ENCODE peak calls at places on chromosomes 16 and 17, in four cellular contexts. Z is HCT116, H is H1, E is GM12878. K is an unnamed sample.

GRCh38 chr17:29091591-29092291 is 48.8 kb downstream of the PIPOX start:
- DNase-seq in Z (no peak), H (no peak), E (no peak), K (no peak)

GRCh38 chr17:80649672-80650338 is 105.2 kb downstream of the RPTOR start:
- DNase-seq in Z (peak; percentile 63), H (peak; percentile 38), E (no peak), K (no peak)

GRCh38 chr17:14461131-14461530 is 160.2 kb downstream of the HS3ST3B1 start:
- DNase-seq in Z (no peak), H (no peak), E (no peak), K (no peak)

GRCh38 chr17:17849863-17850373 is 13.1 kb upstream of the SREBF1 start:
- DNase-seq in Z (no peak), H (no peak), E (peak; percentile 32), K (no peak)

GRCh38 chr17:63479495-63480184 is 2.8 kb downstream of the ACE start:
- DNase-seq in Z (no peak), H (no peak), E (no peak), K (no peak)

GRCh38 chr16:27238016-27238587 is 30.5 kb downstream of the NSMCE1 start:
- DNase-seq in Z (no peak), H (no peak), E (no peak), K (no peak)

GRCh38 chr16:30941600-30942420 is 7.1 kb upstream of the ORAI3 start:
- DNase-seq in Z (peak; percentile 46), H (no peak), E (no peak), K (no peak)

GRCh38 chr17:49821916-49822315 is 26.0 kb downstream of the TAC4 start:
- DNase-seq in Z (no peak), H (no peak), E (no peak), K (no peak)

GRCh38 chr16:57003439-57004386 is 14.4 kb downstream of the NLRC5 start:
- DNase-seq in Z (no peak), H (no peak), E (no peak), K (no peak)

GRCh38 chr16:23597003-23597756 is 1.1 kb upstream of the NDUFAB1 start:
- DNase-seq in Z (peak; percentile 50), H (peak; percentile 33), E (no peak), K (no peak)

GRCh38 chr17:15909481-15909991 is 35.4 kb upstream of the ADORA2B start:
- DNase-seq in Z (no peak), H (no peak), E (no peak), K (no peak)

GRCh38 chr17:49486012-49486641 is 9.0 kb upstream of the NGFR start:
- DNase-seq in Z (no peak), H (peak; percentile 75), E (no peak), K (no peak)

GRCh38 chr17:802481-802880 is 20.3 kb downstream of the MRM3 start:
- DNase-seq in Z (no peak), H (no peak), E (no peak), K (no peak)

GRCh38 chr16:50209548-50210265 is 56.6 kb downstream of the TENT4B start:
- DNase-seq in Z (no peak), H (no peak), E (no peak), K (no peak)

GRCh38 chr17:79935197-79935844 is 96.1 kb upstream of the CBX4 start:
- DNase-seq in Z (no peak), H (no peak), E (no peak), K (no peak)

GRCh38 chr16:11157143-11157542 is 98.9 kb downstream of the SOCS1 start:
- DNase-seq in Z (no peak), H (no peak), E (no peak), K (no peak)

GRCh38 chr17:38454528-38454927 is 26.3 kb downstream of the ARHGAP23 start:
- DNase-seq in Z (peak; percentile 49), H (no peak), E (no peak), K (peak; percentile 25)

GRCh38 chr17:81833160-81833920 is at the start of gene MCRIP1:
- DNase-seq in Z (peak; percentile 91), H (peak; percentile 60), E (peak; percentile 72), K (no peak)

GRCh38 chr17:33055746-33056145 is 64.1 kb downstream of the SPACA3 start:
- DNase-seq in Z (no peak), H (no peak), E (no peak), K (no peak)

GRCh38 chr17:33055171-33055611 is 63.5 kb downstream of the SPACA3 start:
- DNase-seq in Z (no peak), H (no peak), E (no peak), K (no peak)

GRCh38 chr17:33050611-33051140 is 59.0 kb downstream of the SPACA3 start:
- DNase-seq in Z (no peak), H (no peak), E (no peak), K (no peak)

GRCh38 chr17:33053641-33054040 is 62.0 kb downstream of the SPACA3 start:
- DNase-seq in Z (no peak), H (no peak), E (no peak), K (no peak)

GRCh38 chr17:33052856-33053255 is 61.2 kb downstream of the SPACA3 start:
- DNase-seq in Z (no peak), H (no peak), E (no peak), K (no peak)
- TF ChIP-seq SIN3A in Z (no peak), H (no peak), E (no peak), K (no peak)

GRCh38 chr17:8387914-8388651 is 5.1 kb upstream of the RPL26 start:
- DNase-seq in Z (no peak), H (no peak), E (no peak), K (no peak)

GRCh38 chr17:8382880-8383142 is 182 bp downstream of the RPL26 start:
- DNase-seq in Z (no peak), H (no peak), E (no peak), K (no peak)

GRCh38 chr17:8383143-8383974 is at the start of gene RPL26:
- DNase-seq in Z (peak; percentile 97), H (peak; percentile 97), E (peak; percentile 95), K (peak; percentile 99)

GRCh38 chr17:8384801-8385335 is 1.9 kb upstream of the RPL26 start:
- DNase-seq in Z (peak; percentile 54), H (peak; percentile 58), E (no peak), K (no peak)

DNA sequence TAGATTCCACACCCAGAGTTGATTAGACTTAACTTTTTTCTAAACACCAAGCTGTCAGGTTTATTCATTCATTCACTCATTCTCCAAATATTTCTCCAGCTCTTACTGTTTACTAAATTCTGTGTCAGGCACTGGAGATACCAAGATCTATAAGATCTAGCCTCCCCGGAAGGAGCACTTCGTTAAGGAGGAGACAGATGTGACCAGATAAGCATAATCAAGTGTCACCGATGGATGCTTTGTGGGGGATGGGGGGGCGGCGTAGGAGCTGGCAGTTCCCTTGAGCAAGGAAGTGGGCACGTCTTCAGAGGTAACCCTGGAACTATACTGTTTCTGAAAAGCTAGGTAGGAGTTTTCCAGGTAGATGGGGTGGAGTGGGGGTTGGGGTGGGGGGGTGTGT is 3.8 kb upstream of the RPL26 start:
- DNase-seq in Z (no peak), H (no peak), E (no peak), K (no peak)
- TF ChIP-seq SIN3A in Z (no peak), H (no peak), E (no peak), K (no peak)

DNA sequence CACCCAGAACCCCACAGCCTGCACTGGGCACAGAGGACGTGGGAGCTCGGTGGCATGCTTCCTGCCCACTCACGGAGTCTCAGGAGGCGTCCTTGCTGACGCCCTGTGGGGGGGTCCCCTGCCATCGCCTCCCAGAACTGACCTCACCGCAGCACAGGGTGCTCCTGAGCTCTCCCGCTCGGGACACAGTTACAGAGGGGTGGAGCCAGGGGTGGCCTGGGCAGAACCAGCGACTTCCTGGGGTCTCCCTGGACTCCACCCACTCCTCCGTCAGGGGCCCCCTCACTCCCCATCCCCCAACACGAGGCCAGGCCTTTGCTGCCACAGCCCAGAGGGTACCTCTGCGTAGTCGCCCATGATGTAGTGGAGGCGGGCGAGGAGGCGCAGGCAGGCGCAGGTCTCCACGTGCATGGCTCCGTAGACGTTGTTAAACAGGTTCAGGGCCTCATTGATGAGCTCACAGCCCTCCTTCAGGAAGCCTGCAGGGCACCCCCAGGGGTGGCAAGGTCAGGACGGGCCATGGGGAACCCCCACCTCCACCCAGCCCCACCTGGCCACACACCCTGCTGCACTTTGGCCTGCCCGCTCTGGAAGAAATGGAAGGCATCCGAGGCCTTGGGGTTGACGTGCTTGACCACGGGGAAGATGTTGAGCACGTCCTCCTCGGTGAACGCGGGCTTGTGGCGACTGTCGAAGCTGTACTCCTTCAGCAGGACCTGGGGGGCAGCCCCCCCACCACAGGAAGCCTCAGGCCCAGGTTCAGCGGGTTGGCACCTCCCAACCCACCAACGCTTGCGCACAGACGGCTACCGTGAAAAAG is 17.8 kb downstream of the CLUH start:
- DNase-seq in Z (no peak), H (no peak), E (no peak), K (no peak)
- TF ChIP-seq SIN3A in Z (no peak), H (no peak), E (no peak), K (no peak)

GRCh38 chr16:85563515-85564276 is 49.4 kb upstream of the GSE1 start:
- DNase-seq in Z (no peak), H (no peak), E (no peak), K (no peak)

GRCh38 chr16:85565340-85565739 is 47.8 kb upstream of the GSE1 start:
- DNase-seq in Z (no peak), H (no peak), E (no peak), K (no peak)

GRCh38 chr16:85563031-85563430 is 50.1 kb upstream of the GSE1 start:
- DNase-seq in Z (no peak), H (no peak), E (no peak), K (no peak)

GRCh38 chr16:85565796-85566501 is 47.2 kb upstream of the GSE1 start:
- DNase-seq in Z (no peak), H (no peak), E (no peak), K (no peak)

DNA sequence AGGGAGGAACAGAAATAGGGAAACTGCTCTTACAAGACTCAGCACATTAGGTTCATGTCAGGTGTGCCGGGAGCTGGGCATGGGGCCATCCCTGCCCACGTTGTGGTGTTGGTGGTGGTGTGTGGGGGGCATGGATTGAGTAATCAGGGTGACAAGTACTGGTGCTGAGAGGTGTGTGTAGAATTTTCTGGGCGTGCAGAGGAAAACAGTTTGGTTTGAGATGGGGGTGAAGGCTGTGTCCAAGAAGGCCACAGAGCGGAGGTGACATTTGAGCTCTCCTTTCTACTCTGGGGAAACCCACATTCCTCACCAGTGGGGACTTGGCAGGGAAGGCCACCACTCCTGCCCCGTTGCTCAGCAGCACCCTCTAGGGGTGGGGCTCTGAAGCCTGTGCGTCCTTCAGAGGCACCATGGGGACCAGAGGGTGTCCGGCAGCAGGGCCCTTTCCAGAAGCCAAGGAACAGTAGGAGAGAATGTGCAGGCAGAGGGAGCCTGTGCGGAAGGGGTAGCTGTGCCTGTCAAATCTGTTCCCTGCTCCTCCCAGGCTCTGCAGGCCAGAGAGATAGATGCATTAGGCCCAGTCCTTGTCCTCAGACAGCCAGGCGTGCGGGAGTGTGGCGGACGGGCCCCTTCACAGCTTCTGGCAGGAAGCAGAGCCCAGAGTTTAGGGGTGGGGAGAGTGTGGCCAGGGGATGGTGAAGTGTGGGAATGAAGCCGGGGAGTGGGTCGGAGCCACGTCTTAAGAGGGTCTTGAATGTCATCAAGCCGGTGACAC is 48.7 kb upstream of the GSE1 start:
- DNase-seq in Z (no peak), H (no peak), E (no peak), K (no peak)
- TF ChIP-seq SIN3A in Z (no peak), H (no peak), E (no peak), K (no peak)

GRCh38 chr16:85679870-85680269 is 8.9 kb downstream of the GINS2 start:
- DNase-seq in Z (no peak), H (no peak), E (no peak), K (no peak)

GRCh38 chr16:85680352-85680944 is 8.3 kb downstream of the GINS2 start:
- DNase-seq in Z (no peak), H (no peak), E (no peak), K (no peak)

GRCh38 chr16:85678016-85678415 is 10.7 kb downstream of the GINS2 start:
- DNase-seq in Z (no peak), H (no peak), E (no peak), K (no peak)

GRCh38 chr16:85677383-85677967 is 11.3 kb downstream of the GINS2 start:
- DNase-seq in Z (no peak), H (no peak), E (no peak), K (no peak)

GRCh38 chr16:85678821-85679220 is 9.9 kb downstream of the GINS2 start:
- DNase-seq in Z (no peak), H (no peak), E (no peak), K (no peak)
- TF ChIP-seq SIN3A in Z (no peak), H (no peak), E (no peak), K (no peak)

K was measured in Panc1.